ENCODE peak calls at places on chromosome 10, in four cellular contexts. Q, M, G and T are unnamed samples.

GRCh38 chr10:80465839-80466590 is 11.9 kb downstream of the TSPAN14 start:
- DNase-seq in Q (no peak), M (peak; percentile 49), G (no peak), T (no peak)

GRCh38 chr10:78312197-78313046 is 278.8 kb downstream of the RPS24 start:
- DNase-seq in Q (no peak), M (no peak), G (no peak), T (peak; percentile 0)

GRCh38 chr10:44935201-44935960 is 24.2 kb upstream of the RASSF4 start:
- DNase-seq in Q (no peak), M (peak; percentile 66), G (no peak), T (no peak)

GRCh38 chr10:97553575-97554100 is 18.9 kb upstream of the ANKRD2 start:
- DNase-seq in Q (no peak), M (peak; percentile 89), G (peak; percentile 54), T (peak; percentile 35)

GRCh38 chr10:33047655-33048054 is 89.6 kb upstream of the ITGB1 start:
- DNase-seq in Q (no peak), M (no peak), G (no peak), T (no peak)

GRCh38 chr10:24382045-24382444 is 173.1 kb downstream of the KIAA1217 start:
- DNase-seq in Q (no peak), M (no peak), G (no peak), T (no peak)

GRCh38 chr10:84194424-84195043 is at the start of gene CDHR1:
- DNase-seq in Q (no peak), M (peak; percentile 88), G (peak; percentile 90), T (no peak)

GRCh38 chr10:129761166-129761565 is 202.9 kb downstream of the EBF3 start:
- DNase-seq in Q (no peak), M (peak; percentile 47), G (no peak), T (no peak)

GRCh38 chr10:79007843-79008319 is 60.9 kb upstream of the ZMIZ1 start:
- DNase-seq in Q (no peak), M (no peak), G (no peak), T (no peak)

GRCh38 chr10:116748041-116748440 is 5.7 kb upstream of the HSPA12A start:
- DNase-seq in Q (peak; percentile 13), M (no peak), G (no peak), T (no peak)

GRCh38 chr10:44859546-44860285 is 51.4 kb upstream of the TMEM72 start:
- DNase-seq in Q (no peak), M (no peak), G (no peak), T (no peak)

GRCh38 chr10:42638821-42639270 is 476 bp upstream of the ZNF33B start:
- DNase-seq in Q (no peak), M (no peak), G (no peak), T (no peak)

GRCh38 chr10:13891542-13892431 is 305.0 kb downstream of the PRPF18 start:
- DNase-seq in Q (no peak), M (no peak), G (peak; percentile 11), T (no peak)

GRCh38 chr10:28915989-28916588 is 238.8 kb downstream of the BAMBI start:
- DNase-seq in Q (no peak), M (no peak), G (no peak), T (no peak)

GRCh38 chr10:107516349-107516748 is 351.8 kb upstream of the SORCS1 start:
- DNase-seq in Q (no peak), M (no peak), G (no peak), T (no peak)

GRCh38 chr10:84845628-84846261 is 517.4 kb downstream of the CCSER2 start:
- DNase-seq in Q (peak; percentile 23), M (no peak), G (no peak), T (no peak)

GRCh38 chr10:76270464-76270863 is 839.0 kb downstream of the LRMDA start:
- DNase-seq in Q (no peak), M (no peak), G (no peak), T (no peak)

GRCh38 chr10:9759596-9759995 is 1258.1 kb upstream of the CELF2 start:
- DNase-seq in Q (no peak), M (no peak), G (no peak), T (no peak)

GRCh38 chr10:87642988-87643387 is 16.7 kb upstream of the PAPSS2 start:
- DNase-seq in Q (no peak), M (no peak), G (no peak), T (no peak)

GRCh38 chr10:13784067-13784466 is 197.3 kb downstream of the PRPF18 start:
- DNase-seq in Q (no peak), M (no peak), G (no peak), T (no peak)

GRCh38 chr10:117345143-117345542 is 30.1 kb downstream of the PDZD8 start:
- DNase-seq in Q (no peak), M (no peak), G (no peak), T (no peak)

GRCh38 chr10:117365612-117366011 is 9.6 kb downstream of the PDZD8 start:
- DNase-seq in Q (peak; percentile 62), M (no peak), G (no peak), T (no peak)

GRCh38 chr10:71312840-71313789 is 5.9 kb upstream of the SLC29A3 start:
- DNase-seq in Q (no peak), M (no peak), G (no peak), T (peak; percentile 56)

GRCh38 chr10:21675157-21675796 is 141.2 kb downstream of the MLLT10 start:
- DNase-seq in Q (peak; percentile 37), M (no peak), G (peak; percentile 54), T (no peak)

GRCh38 chr10:95864906-95865813 is 42.6 kb upstream of the CC2D2B start:
- DNase-seq in Q (peak; percentile 48), M (no peak), G (peak; percentile 32), T (no peak)

GRCh38 chr10:119643306-119644214 is 7.6 kb upstream of the BAG3 start:
- DNase-seq in Q (no peak), M (peak; percentile 12), G (no peak), T (no peak)

GRCh38 chr10:94521276-94522250 is 24.0 kb upstream of the HELLS start:
- DNase-seq in Q (no peak), M (no peak), G (no peak), T (no peak)

GRCh38 chr10:97640868-97641811 is 669 bp downstream of the PI4K2A start:
- DNase-seq in Q (no peak), M (peak; percentile 85), G (peak; percentile 27), T (peak; percentile 5)

GRCh38 chr10:77459905-77460304 is 177.7 kb downstream of the KCNMA1 start:
- DNase-seq in Q (no peak), M (no peak), G (no peak), T (no peak)

GRCh38 chr10:83078160-83078559 is 1061.1 kb upstream of the GHITM start:
- DNase-seq in Q (no peak), M (no peak), G (no peak), T (no peak)

DNA sequence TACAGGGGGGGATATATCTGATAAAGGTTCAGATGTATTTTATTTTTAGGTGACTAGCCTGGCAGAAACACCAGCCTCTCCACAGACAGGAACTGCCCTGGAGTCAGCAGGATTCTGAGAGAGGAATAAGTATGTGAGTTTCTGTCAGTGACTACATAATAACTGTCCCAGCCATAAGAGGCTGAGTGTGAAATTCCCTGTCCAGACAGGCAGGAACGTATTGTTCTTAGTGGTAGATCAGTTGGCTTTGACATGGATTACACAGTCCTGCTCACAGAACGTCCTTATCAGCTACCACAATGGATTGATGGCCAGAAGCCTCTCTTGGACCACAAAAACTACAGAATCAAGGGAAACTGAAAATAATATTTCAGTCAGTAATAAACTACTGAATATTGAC is 709.8 kb downstream of the PCDH15 start:
- DNase-seq in Q (no peak), M (no peak), G (no peak), T (no peak)
- TF ChIP-seq POLR2AphosphoS5 in Q (no peak), M (no peak), G (no peak), T (no peak)

DNA sequence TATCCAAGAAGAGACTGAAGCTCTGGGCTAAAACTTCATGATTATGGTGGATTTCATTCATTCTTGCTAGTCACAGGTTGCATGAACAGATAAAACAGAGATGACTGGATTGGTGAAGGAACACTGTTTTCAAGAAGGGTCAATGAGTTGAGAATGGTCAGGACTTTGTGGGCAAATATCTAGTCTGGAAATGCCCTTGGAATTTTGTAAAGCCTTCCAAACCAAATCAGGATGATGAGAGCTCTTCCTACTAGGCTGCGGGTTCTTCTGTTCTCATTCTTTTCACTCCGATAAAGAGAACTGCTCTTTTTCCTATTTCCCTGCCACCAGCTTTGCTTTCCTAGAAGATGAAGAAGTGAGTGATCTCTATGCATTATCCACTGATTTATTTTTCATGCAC is 171.4 kb downstream of the ARID5B start:
- DNase-seq in Q (no peak), M (no peak), G (no peak), T (no peak)
- H3K36me3 ChIP-seq in Q (no peaks in the 10 kb centered on the region), M (peaks cover 28% of the 10 kb centered on the region), G (no peaks in the 10 kb centered on the region), T (no peaks in the 10 kb centered on the region)

GRCh38 chr10:124827474-124827873 is 25.9 kb downstream of the ABRAXAS2 start:
- DNase-seq in Q (no peak), M (no peak), G (peak; percentile 23), T (no peak)
- TF ChIP-seq CTCF in Q (peak; percentile 60), M (peak; percentile 33), G (no peak), T (peak; percentile 51)

GRCh38 chr10:5547684-5547933 is 22.8 kb downstream of the CALML3 start:
- DNase-seq in Q (no peak), M (peak; percentile 51), G (no peak), T (no peak)

GRCh38 chr10:5546891-5547683 is 22.3 kb downstream of the CALML3 start:
- DNase-seq in Q (peak; percentile 63), M (peak; percentile 22), G (no peak), T (peak; percentile 93)

GRCh38 chr10:5545426-5545777 is 20.6 kb downstream of the CALML3 start:
- DNase-seq in Q (no peak), M (no peak), G (no peak), T (no peak)

GRCh38 chr10:5545011-5545410 is 20.2 kb downstream of the CALML3 start:
- DNase-seq in Q (no peak), M (peak; percentile 28), G (no peak), T (no peak)

DNA sequence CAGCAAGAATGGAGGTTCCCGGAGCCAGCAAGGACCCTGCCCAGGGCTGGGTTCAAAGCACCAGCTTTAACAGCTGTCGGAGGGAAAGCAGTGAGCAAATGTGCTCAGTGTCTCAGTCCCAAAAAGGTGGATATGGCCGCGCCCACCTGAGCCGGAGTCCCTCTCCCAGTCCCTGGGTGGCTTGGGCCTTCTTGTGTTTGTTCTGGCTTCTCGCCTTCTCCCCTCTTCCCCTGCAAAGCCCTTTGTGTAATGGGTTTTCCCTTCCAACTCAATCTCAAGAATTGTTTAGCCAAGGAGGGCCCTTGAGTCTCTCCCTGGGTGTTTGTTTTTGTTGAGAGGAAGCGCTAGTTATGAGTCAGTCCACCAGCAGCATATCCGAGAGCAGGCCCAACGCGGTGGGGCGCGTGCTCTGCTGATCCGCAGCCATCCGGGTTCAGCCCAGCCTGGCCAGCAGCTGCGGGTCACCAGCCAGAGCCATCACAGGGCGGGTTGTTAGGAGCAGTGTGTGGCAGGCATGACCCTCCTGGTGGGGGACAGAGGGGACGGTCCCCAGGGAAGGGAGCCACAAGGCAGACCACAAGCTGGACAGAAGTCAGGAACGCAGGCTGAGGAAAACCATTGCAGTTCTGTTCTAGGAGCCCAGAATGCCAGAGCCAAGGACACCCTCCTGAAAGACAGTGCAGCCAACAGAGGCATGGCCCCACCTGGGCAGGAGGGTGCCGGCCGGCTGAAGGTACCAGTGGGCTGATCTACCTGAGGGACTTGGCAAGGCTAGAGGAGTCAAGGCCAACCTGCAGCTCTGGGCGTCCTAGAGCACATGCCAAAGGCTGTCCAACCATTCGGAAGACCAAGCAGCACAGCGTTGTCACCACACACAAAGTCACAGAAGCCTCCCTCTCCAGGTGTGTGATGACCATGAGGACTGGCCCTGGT is 21.3 kb downstream of the CALML3 start:
- DNase-seq in Q (no peak), M (peak; percentile 73), G (peak; percentile 38), T (peak; percentile 38)
- TF ChIP-seq POLR2AphosphoS5 in Q (no peak), M (no peak), G (no peak), T (peak; percentile 56)